ENCODE peak calls at places on chromosomes 1 and 21, in four cellular contexts. H is lower lobe of right lung; J is CD4-positive, CD25-positive, alpha-beta regulatory T cell; Z is mesenchymal stem cell. O is an unnamed sample.
A peak's percentile ranks its signal among the peaks of the same experiment; 100 is the strongest.

GRCh38 chr1:91857557-91858239 is 28.3 kb downstream of the TGFBR3 start:
- DNase-seq in H (no peak), J (no peak), Z (no peak), O (no peak)

GRCh38 chr1:110438883-110439282 is 12.1 kb upstream of the PROK1 start:
- DNase-seq in H (no peak), Z (peak; percentile 51), J (no peak), O (no peak)

GRCh38 chr1:183884512-183884911 is 79.6 kb downstream of the RGL1 start:
- DNase-seq in Z (no peak), H (no peak), J (no peak), O (no peak)

GRCh38 chr1:7454052-7454815 is 316.9 kb upstream of the VAMP3 start:
- DNase-seq in J (no peak), Z (peak; percentile 30), H (no peak), O (peak; percentile 15)

GRCh38 chr1:233328661-233329498 is 1.4 kb downstream of the MAP3K21 start:
- DNase-seq in J (peak; percentile 5), Z (no peak), H (no peak), O (no peak)

GRCh38 chr1:24759492-24759891 is 14.2 kb downstream of the CLIC4 start:
- DNase-seq in J (no peak), Z (peak; percentile 51), H (no peak), O (no peak)

GRCh38 chr21:37878946-37879660 is 37.2 kb downstream of the KCNJ6 start:
- DNase-seq in H (no peak), Z (peak; percentile 58), J (no peak), O (peak; percentile 77)

GRCh38 chr21:35430260-35430659 is 381.2 kb upstream of the RUNX1 start:
- DNase-seq in J (no peak), H (no peak), Z (no peak), O (no peak)

GRCh38 chr1:115654663-115655306 is 13.0 kb downstream of the VANGL1 start:
- DNase-seq in J (no peak), Z (peak; percentile 42), H (no peak), O (peak; percentile 58)

GRCh38 chr1:3069491-3070303 is 694 bp downstream of the PRDM16 start:
- DNase-seq in Z (peak; percentile 46), H (peak; percentile 55), J (no peak), O (peak; percentile 75)

GRCh38 chr1:184558691-184559090 is 171.9 kb downstream of the C1orf21 start:
- DNase-seq in J (no peak), Z (no peak), H (no peak), O (no peak)

GRCh38 chr1:6026095-6026809 is 19.4 kb upstream of the KCNAB2 start:
- DNase-seq in H (peak; percentile 95), J (peak; percentile 97), Z (no peak), O (no peak)

GRCh38 chr1:28602536-28603439 is 10.7 kb downstream of the RAB42 start:
- DNase-seq in J (peak; percentile 39), H (no peak), Z (peak; percentile 85), O (peak; percentile 67)

GRCh38 chr1:29801561-29801973 is 565.2 kb downstream of the PTPRU start:
- DNase-seq in J (no peak), Z (no peak), H (no peak), O (no peak)

GRCh38 chr21:40881767-40882166 is 34.8 kb upstream of the DSCAM start:
- DNase-seq in H (no peak), Z (no peak), J (no peak), O (no peak)

GRCh38 chr1:97013904-97014303 is 292.3 kb downstream of the PTBP2 start:
- DNase-seq in H (no peak), Z (peak; percentile 18), J (no peak), O (peak; percentile 77)

GRCh38 chr1:42231253-42231652 is 66.7 kb upstream of the GUCA2A start:
- DNase-seq in J (no peak), Z (no peak), H (no peak), O (no peak)

GRCh38 chr1:194289569-194290266 is 1103.3 kb upstream of the B3GALT2 start:
- DNase-seq in Z (no peak), H (no peak), J (peak; percentile 86), O (no peak)

GRCh38 chr1:29640428-29640785 is 404.1 kb downstream of the PTPRU start:
- DNase-seq in Z (no peak), J (no peak), H (no peak), O (no peak)

GRCh38 chr1:220378571-220379302 is 106.5 kb upstream of the RAB3GAP2 start:
- DNase-seq in J (no peak), H (no peak), Z (no peak), O (no peak)

GRCh38 chr1:205690122-205690756 is 9.9 kb upstream of the SLC45A3 start:
- DNase-seq in J (no peak), H (no peak), Z (no peak), O (no peak)

GRCh38 chr1:150557065-150557600 is 7.9 kb downstream of the ADAMTSL4 start:
- DNase-seq in Z (peak; percentile 7), J (no peak), H (no peak), O (no peak)

GRCh38 chr21:37257526-37257966 is 9.6 kb downstream of the VPS26C start:
- DNase-seq in H (peak; percentile 56), J (peak; percentile 56), Z (peak; percentile 66), O (peak; percentile 36)

GRCh38 chr1:6724517-6725141 is 23.0 kb upstream of the DNAJC11 start:
- DNase-seq in Z (peak; percentile 82), H (no peak), J (no peak), O (peak; percentile 89)

GRCh38 chr1:60970081-60970509 is 112.3 kb upstream of the NFIA start:
- DNase-seq in Z (peak; percentile 26), J (no peak), H (no peak), O (peak; percentile 41)

GRCh38 chr1:183090386-183091006 is 67.3 kb downstream of the LAMC1 start:
- DNase-seq in J (no peak), H (no peak), Z (peak; percentile 73), O (peak; percentile 94)

GRCh38 chr1:235878082-235878781 is 11.5 kb upstream of the LYST start:
- DNase-seq in Z (no peak), J (no peak), H (no peak), O (no peak)

GRCh38 chr1:235885654-235886238 is 19.0 kb upstream of the LYST start:
- DNase-seq in J (no peak), Z (no peak), H (no peak), O (no peak)

GRCh38 chr1:235883261-235883927 is 16.7 kb upstream of the LYST start:
- DNase-seq in H (peak; percentile 81), J (no peak), Z (peak; percentile 99), O (peak; percentile 97)

GRCh38 chr1:235881930-235882700 is 15.4 kb upstream of the LYST start:
- DNase-seq in H (no peak), J (no peak), Z (no peak), O (no peak)

DNA sequence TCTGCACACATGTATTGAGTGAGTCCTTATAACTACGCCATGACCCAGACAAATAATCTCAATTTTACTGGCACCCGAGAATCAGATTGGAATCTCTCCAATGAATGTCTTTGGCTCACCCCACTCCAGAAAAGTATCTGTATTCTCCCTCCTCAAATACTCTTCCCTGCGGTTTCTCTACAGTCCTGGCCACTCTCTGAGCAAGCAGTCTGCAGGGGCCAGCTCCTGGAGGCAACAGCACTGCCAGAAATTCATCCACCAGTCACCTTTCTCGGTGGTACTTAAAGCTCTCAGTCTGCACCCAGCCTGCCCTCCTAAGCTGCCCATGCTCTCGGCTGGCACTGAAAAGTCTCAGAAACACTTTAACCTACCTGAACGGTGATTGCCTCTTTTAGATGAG is 16.1 kb upstream of the LYST start:
- DNase-seq in Z (no peak), H (no peak), J (no peak), O (peak; percentile 11)
- H3K27ac ChIP-seq in Z (no peak overlapping the region), H (peak overlapping the region; percentile 32), J (no peak overlapping the region), O (peak overlapping the region; percentile 44)

GRCh38 chr1:160884579-160884978 is 401 bp downstream of the ITLN1 start:
- DNase-seq in H (no peak), J (peak; percentile 14), Z (no peak), O (no peak)

GRCh38 chr1:160885080-160885479 is at the start of gene ITLN1:
- DNase-seq in H (no peak), Z (no peak), J (no peak), O (no peak)

GRCh38 chr1:160888926-160889325 is 3.9 kb upstream of the ITLN1 start:
- DNase-seq in J (no peak), H (no peak), Z (no peak), O (no peak)

GRCh38 chr1:160883586-160883985 is 1.4 kb downstream of the ITLN1 start:
- DNase-seq in Z (no peak), J (no peak), H (no peak), O (no peak)

DNA sequence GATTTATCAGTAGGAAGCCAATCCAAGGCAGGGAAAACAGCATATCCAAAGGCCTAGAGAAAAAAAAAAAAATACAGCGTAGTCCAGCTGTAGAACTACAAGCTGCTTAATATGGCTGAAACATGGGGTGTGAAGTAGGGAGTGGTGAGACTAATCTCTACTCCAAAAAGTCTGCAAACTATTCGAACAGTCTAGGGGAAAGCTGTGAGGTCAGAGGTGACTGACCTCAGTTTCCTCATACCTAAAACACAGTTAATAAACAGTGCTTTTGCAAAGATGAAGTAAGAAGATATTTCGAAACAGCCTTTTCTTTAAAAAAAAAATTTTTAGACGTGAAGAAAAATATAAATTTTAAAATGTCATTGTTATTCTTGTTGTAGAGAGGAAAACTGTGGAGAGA is 889 bp downstream of the ITLN1 start:
- DNase-seq in H (no peak), J (no peak), Z (no peak), O (no peak)
- H3K27me3 ChIP-seq in H (no peaks in the 10 kb centered on the region), J (peaks cover 2% of the 10 kb centered on the region), Z (no peaks in the 10 kb centered on the region), O (no peaks in the 10 kb centered on the region)

DNA sequence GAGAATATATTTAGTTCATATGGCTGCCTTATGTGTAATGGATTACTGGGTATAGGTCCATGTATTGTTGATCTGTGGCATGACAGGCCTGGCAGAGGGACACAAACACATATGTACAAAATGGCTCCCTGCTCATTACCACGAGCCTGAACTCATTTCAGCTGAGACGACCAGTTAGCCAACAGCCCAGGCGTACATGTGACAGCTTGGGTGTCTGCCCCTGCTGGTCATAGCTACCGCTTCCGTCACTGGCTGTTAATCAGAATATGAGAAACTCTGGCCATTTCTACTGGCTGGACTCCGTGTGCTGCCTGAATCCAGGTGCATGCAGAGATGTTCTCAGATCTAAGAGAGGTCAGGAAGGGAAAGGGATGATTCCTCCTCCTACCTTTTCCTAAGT is 144.4 kb downstream of the PBX1 start:
- DNase-seq in J (no peak), Z (no peak), H (no peak), O (no peak)
- H3K27ac ChIP-seq in J (no peak overlapping the region), Z (no peak overlapping the region), H (no peak overlapping the region), O (no peak overlapping the region)

DNA sequence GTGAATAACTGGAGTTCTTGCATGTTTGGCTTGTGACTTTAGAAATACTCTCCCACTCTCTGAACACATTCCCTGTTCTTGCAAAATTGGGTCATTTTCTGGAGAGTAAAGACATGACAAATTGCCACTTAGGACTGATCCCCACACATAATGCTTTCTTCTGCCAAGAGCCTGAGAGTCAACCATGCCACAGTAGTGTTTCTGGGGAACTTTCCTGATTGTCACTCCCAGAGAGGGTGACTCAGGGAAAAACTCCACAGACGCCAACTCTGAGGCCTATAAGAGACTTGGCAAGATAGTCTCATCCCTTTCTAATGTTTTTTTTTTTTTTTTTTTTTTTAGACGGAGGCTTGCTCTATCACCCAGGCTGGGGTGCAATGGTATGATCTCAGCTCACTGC is 157.8 kb downstream of the ATG4C start:
- DNase-seq in Z (no peak), H (no peak), J (no peak), O (no peak)
- H3K27me3 ChIP-seq in Z (peaks cover 29% of the 10 kb centered on the region), H (no peaks in the 10 kb centered on the region), J (no peaks in the 10 kb centered on the region), O (no peaks in the 10 kb centered on the region)

O was measured in fibroblast of lung.